ENCODE peak calls at places on chromosomes 12 and 14, in ten cellular contexts. O is tibial nerve, V is heart right ventricle, A is lower lobe of right lung, I is thoracic aorta, L is BE2C, C is neural progenitor cell, S is tibial artery, J is heart left ventricle, H is astrocyte. R is an unnamed sample. For H3K9me3, the result is how much of the 10 kb centered on the place peaks cover.

GRCh38 chr12:25553083-25553482 is at the start of gene LMNTD1:
- DNase-seq in A (no peak), H (peak), J (no peak), L (no peak), O (no peak), C (no peak), V (no peak), I (no peak), S (no peak), R (no peak)

GRCh38 chr12:16730772-16731171 is 124.8 kb upstream of the LMO3 start:
- DNase-seq in S (no peak), H (no peak), A (no peak), I (no peak), J (no peak), L (no peak), C (no peak), O (no peak), V (no peak), R (peak)

GRCh38 chr12:94762259-94762942 is 112.0 kb upstream of the TMCC3 start:
- DNase-seq in S (no peak), V (no peak), I (no peak), O (no peak), C (no peak), H (no peak), L (no peak), J (no peak), A (no peak), R (no peak)

GRCh38 chr12:104958946-104959841 is 1.1 kb upstream of the SLC41A2 start:
- DNase-seq in S (no peak), J (no peak), V (no peak), A (no peak), L (no peak), C (no peak), H (peak), I (no peak), O (no peak), R (no peak)

GRCh38 chr12:207804-208203 is 6.2 kb downstream of the SLC6A12 start:
- DNase-seq in H (no peak), O (no peak), C (no peak), S (no peak), V (no peak), A (no peak), I (no peak), L (no peak), J (no peak), R (peak)

GRCh38 chr14:88919502-88919901 is 95.1 kb downstream of the TTC8 start:
- DNase-seq in A (no peak), C (no peak), I (no peak), O (no peak), H (no peak), S (no peak), V (no peak), L (peak), J (no peak), R (no peak)

GRCh38 chr14:89123215-89123614 is 293.8 kb downstream of the FOXN3 start:
- DNase-seq in J (no peak), A (no peak), H (no peak), O (no peak), S (no peak), L (no peak), C (no peak), V (no peak), I (no peak), R (no peak)

GRCh38 chr12:78330131-78330530 is 499.4 kb downstream of the NAV3 start:
- DNase-seq in O (no peak), L (no peak), A (no peak), C (no peak), V (no peak), I (no peak), H (no peak), J (no peak), S (no peak), R (no peak)

GRCh38 chr14:98754343-98755025 is 517.5 kb downstream of the BCL11B start:
- DNase-seq in H (peak), A (no peak), S (peak), J (no peak), C (no peak), L (no peak), I (no peak), O (peak), V (no peak), R (no peak)

GRCh38 chr14:102086972-102087761 is at the start of gene HSP90AA1:
- DNase-seq in A (peak), C (peak), L (peak), H (peak), V (peak), J (peak), I (peak), O (peak), S (peak), R (peak)

GRCh38 chr12:88579572-88579940 is 715 bp downstream of the KITLG start:
- DNase-seq in I (no peak), L (peak), O (peak), S (peak), A (peak), J (peak), C (peak), V (peak), H (no peak), R (peak)

GRCh38 chr14:95918466-95918865 is 41.8 kb downstream of the TUNAR start:
- DNase-seq in I (no peak), L (no peak), V (no peak), S (no peak), A (no peak), O (no peak), H (no peak), J (no peak), C (peak), R (no peak)

GRCh38 chr14:87816421-87816820 is 176.6 kb downstream of the GALC start:
- DNase-seq in L (no peak), I (no peak), O (no peak), V (no peak), H (no peak), J (no peak), C (no peak), S (no peak), A (no peak), R (no peak)

GRCh38 chr14:104364830-104365229 is 214.7 kb upstream of the C14orf180 start:
- DNase-seq in S (no peak), C (no peak), J (no peak), V (no peak), A (no peak), L (no peak), I (no peak), H (no peak), O (no peak), R (no peak)

GRCh38 chr14:104363891-104364760 is 215.4 kb upstream of the C14orf180 start:
- DNase-seq in O (no peak), S (no peak), L (no peak), A (peak), I (no peak), C (no peak), V (no peak), H (no peak), J (peak), R (peak)

GRCh38 chr14:104361101-104361591 is 218.4 kb upstream of the C14orf180 start:
- DNase-seq in I (no peak), A (peak), O (no peak), J (peak), V (no peak), C (no peak), H (no peak), S (peak), L (peak), R (no peak)

GRCh38 chr14:104361921-104362681 is 217.5 kb upstream of the C14orf180 start:
- DNase-seq in S (no peak), O (no peak), H (no peak), V (no peak), J (peak), A (peak), C (no peak), L (no peak), I (no peak), R (peak)

DNA sequence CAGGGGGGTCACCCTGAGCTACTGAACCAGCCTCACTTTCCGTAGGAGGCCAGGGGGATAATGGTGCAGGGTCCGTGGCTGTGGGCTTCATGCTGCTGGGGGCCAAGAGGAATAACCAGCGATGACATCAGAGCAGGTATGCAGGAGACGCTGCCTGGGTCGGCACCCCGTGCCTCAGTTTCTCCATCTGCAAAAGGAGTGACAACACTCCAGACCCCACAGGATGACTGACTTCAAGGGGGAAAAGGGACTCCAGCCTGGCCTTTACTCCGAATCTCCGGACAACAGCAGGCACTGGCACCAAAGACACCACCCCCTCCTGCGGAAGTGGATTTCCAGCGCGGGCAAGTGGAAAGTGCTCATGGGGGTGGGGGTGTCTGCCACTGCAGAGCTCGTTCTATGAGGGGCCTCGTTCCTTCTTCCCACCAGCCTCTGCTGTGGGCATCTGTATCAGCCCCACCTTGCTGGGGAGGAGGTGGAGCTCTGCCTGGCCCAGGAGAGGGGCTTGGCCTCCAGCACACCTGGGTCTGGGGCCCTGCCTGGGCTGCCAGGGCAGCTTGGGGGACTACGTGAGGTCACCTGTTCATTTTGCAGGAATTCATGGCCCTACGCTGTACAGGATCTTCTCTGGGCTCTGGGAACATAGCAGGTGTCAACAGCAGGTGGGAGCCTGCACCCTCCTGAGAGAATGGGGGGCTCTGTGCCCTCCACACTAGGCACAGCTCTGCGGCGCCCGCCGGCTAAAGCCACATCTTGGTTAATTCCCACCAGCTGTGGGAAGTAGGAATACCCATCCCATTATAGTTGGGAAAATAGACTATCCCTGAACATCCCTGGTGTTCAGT is 216.6 kb upstream of the C14orf180 start:
- DNase-seq in S (no peak), I (no peak), C (no peak), O (no peak), H (no peak), L (no peak), V (no peak), J (peak), A (peak), R (peak)
- H3K9me3 ChIP-seq in S (under half), I (under half), C (under half), O (under half), H (under half), L (under half), V (under half), J (under half), A (under half), R (under half)

GRCh38 chr12:127355061-127355820 is 911.7 kb upstream of the TMEM132C start:
- DNase-seq in O (no peak), V (no peak), L (no peak), A (no peak), J (no peak), H (no peak), C (peak), I (no peak), S (no peak), R (no peak)
- TF ChIP-seq CTCF in O (no peak), V (peak), L (no peak), A (peak), J (no peak), H (peak), C (peak), I (no peak), S (no peak), R (no peak)

GRCh38 chr12:34336619-34337465 is 314.5 kb downstream of the ALG10 start:
- DNase-seq in O (no peak), V (no peak), L (no peak), C (no peak), S (no peak), J (no peak), A (no peak), H (no peak), I (no peak), R (no peak)
- H3K9me3 ChIP-seq in O (under half), V (half or more), L (under half), C (under half), S (under half), J (under half), A (under half), H (under half), I (under half), R (under half)

DNA sequence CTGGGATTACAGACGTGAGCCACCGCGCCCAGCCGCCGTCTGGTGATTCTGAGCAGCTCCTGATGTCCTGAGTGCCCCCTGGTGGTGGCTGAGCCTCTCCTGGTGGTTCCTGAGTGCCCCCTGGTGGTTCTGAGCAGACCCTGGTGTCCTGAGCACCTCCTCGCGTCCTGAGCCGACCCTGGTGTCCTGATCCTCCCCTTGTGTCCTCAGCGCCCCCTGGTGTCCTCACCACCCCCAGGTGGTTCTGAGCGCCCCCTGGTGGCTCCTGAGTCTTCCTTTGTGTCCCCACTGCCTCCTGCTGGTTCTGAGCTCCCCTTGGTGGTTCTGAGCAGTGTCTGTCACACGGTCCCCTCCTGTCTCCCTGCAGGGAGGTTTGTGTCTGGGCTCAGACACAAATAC is 1304.9 kb downstream of the TMEM121 start:
- DNase-seq in I (no peak), L (peak), A (peak), J (no peak), C (no peak), V (peak), O (no peak), S (no peak), H (no peak), R (no peak)
- TF ChIP-seq CTCF in I (no peak), L (peak), A (peak), J (no peak), C (peak), V (peak), O (peak), S (no peak), H (no peak), R (peak)

R was measured in left lung.